ENCODE peak calls at places on chromosome 5, in six cellular contexts. D, B, R, S, I and K are unnamed samples.

GRCh38 chr5:158943057-158943456 is 156.7 kb downstream of the EBF1 start:
- DNase-seq in D (no peak), B (no peak), R (no peak), S (peak; percentile 18), I (no peak), K (no peak)

GRCh38 chr5:102875672-102876071 is 120.6 kb downstream of the PAM start:
- DNase-seq in D (no peak), B (no peak), R (no peak), S (peak; percentile 29), I (no peak), K (no peak)

GRCh38 chr5:180658774-180659564 is 9.6 kb upstream of the FLT4 start:
- DNase-seq in D (no peak), B (no peak), R (no peak), S (no peak), I (no peak), K (no peak)

GRCh38 chr5:82881571-82882200 is 195.5 kb downstream of the TMEM167A start:
- DNase-seq in D (peak; percentile 13), B (no peak), R (no peak), S (no peak), I (no peak), K (no peak)

GRCh38 chr5:5473224-5473623 is 50.7 kb downstream of the ICE1 start:
- DNase-seq in D (no peak), B (no peak), R (no peak), S (no peak), I (no peak), K (no peak)

GRCh38 chr5:3035452-3035851 is 284.0 kb upstream of the IRX2 start:
- DNase-seq in D (no peak), B (no peak), R (no peak), S (no peak), I (no peak), K (no peak)

GRCh38 chr5:40401965-40402364 is 277.8 kb upstream of the PTGER4 start:
- DNase-seq in D (no peak), B (no peak), R (no peak), S (no peak), I (no peak), K (no peak)

GRCh38 chr5:151023047-151023615 is 2.7 kb downstream of the GPX3 start:
- DNase-seq in D (no peak), B (no peak), R (no peak), S (no peak), I (peak; percentile 82), K (no peak)

GRCh38 chr5:178234753-178235599 is 2.4 kb upstream of the PHYKPL start:
- DNase-seq in D (no peak), B (peak; percentile 97), R (no peak), S (peak; percentile 43), I (peak; percentile 82), K (peak; percentile 61)

GRCh38 chr5:14178671-14179211 is 35.6 kb downstream of the TRIO start:
- DNase-seq in D (no peak), B (peak; percentile 56), R (no peak), S (no peak), I (no peak), K (no peak)

GRCh38 chr5:11656940-11657339 is 247.3 kb downstream of the CTNND2 start:
- DNase-seq in D (no peak), B (no peak), R (no peak), S (no peak), I (no peak), K (no peak)

GRCh38 chr5:959581-960531 is 48.7 kb upstream of the NKD2 start:
- DNase-seq in D (no peak), B (no peak), R (no peak), S (no peak), I (no peak), K (no peak)

GRCh38 chr5:57779383-57780223 is 297.0 kb upstream of the ACTBL2 start:
- DNase-seq in D (no peak), B (peak; percentile 49), R (no peak), S (peak; percentile 49), I (peak; percentile 48), K (no peak)

GRCh38 chr5:13946111-13946510 is 1.6 kb upstream of the DNAH5 start:
- DNase-seq in D (no peak), B (no peak), R (no peak), S (no peak), I (no peak), K (no peak)

GRCh38 chr5:53923969-53924876 is 363.8 kb downstream of the NDUFS4 start:
- DNase-seq in D (no peak), B (no peak), R (no peak), S (no peak), I (no peak), K (no peak)

GRCh38 chr5:67208403-67208802 is 11.8 kb upstream of the CD180 start:
- DNase-seq in D (no peak), B (no peak), R (no peak), S (no peak), I (no peak), K (no peak)

GRCh38 chr5:113053614-113054013 is 77.0 kb downstream of the DCP2 start:
- DNase-seq in D (no peak), B (no peak), R (no peak), S (no peak), I (peak; percentile 62), K (no peak)

GRCh38 chr5:62376064-62376463 is 27.6 kb downstream of the DIMT1 start:
- DNase-seq in D (no peak), B (no peak), R (no peak), S (no peak), I (peak; percentile 68), K (no peak)

GRCh38 chr5:148401604-148402003 is 17.8 kb downstream of the FBXO38 start:
- DNase-seq in D (no peak), B (no peak), R (no peak), S (no peak), I (no peak), K (no peak)

GRCh38 chr5:61999371-61999770 is 306.6 kb upstream of the KIF2A start:
- DNase-seq in D (no peak), B (no peak), R (no peak), S (no peak), I (no peak), K (no peak)

GRCh38 chr5:77812926-77813589 is 36.9 kb upstream of the TBCA start:
- DNase-seq in D (no peak), B (no peak), R (no peak), S (peak; percentile 90), I (no peak), K (no peak)

GRCh38 chr5:142024771-142025304 is 12.0 kb upstream of the GNPDA1 start:
- DNase-seq in D (peak; percentile 30), B (peak; percentile 84), R (peak; percentile 82), S (peak; percentile 72), I (peak; percentile 94), K (peak; percentile 70)
- TF ChIP-seq POLR2AphosphoS5 in D (peak; percentile 45), B (no peak), R (no peak), S (peak; percentile 37), I (peak; percentile 50), K (no peak)

DNA sequence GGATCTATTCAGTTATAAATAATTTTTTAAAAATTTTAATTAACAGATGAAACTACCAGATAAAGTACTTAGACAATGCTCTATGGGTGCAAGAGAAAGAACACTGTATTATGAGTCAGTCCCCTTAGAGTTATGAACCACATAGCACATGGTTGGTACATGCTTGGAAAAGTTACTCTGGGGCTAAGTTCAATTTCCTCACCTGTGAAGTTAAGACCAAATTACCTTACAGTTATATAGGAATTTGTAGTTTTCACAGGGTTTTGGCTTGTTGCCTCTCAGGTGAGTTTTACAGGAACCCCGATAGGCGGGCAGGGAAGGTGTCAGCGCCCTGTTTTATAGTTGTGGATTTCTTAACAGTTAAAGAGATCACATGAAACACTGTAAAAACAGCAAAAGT is 1.2 kb downstream of the PANK3 start:
- DNase-seq in D (no peak), B (no peak), R (no peak), S (no peak), I (peak; percentile 22), K (no peak)
- TF ChIP-seq POLR2A in D (no peak), B (no peak), R (no peak), S (no peak), I (no peak), K (no peak)

GRCh38 chr5:127574852-127575679 is 57.6 kb downstream of the PRRC1 start:
- DNase-seq in D (no peak), B (no peak), R (no peak), S (no peak), I (no peak), K (no peak)

GRCh38 chr5:127572930-127573329 is 55.5 kb downstream of the PRRC1 start:
- DNase-seq in D (no peak), B (no peak), R (no peak), S (no peak), I (peak; percentile 0), K (no peak)

GRCh38 chr5:127568166-127568565 is 50.7 kb downstream of the PRRC1 start:
- DNase-seq in D (no peak), B (no peak), R (no peak), S (no peak), I (no peak), K (no peak)

GRCh38 chr5:127571732-127572131 is 54.3 kb downstream of the PRRC1 start:
- DNase-seq in D (no peak), B (no peak), R (no peak), S (no peak), I (no peak), K (no peak)

DNA sequence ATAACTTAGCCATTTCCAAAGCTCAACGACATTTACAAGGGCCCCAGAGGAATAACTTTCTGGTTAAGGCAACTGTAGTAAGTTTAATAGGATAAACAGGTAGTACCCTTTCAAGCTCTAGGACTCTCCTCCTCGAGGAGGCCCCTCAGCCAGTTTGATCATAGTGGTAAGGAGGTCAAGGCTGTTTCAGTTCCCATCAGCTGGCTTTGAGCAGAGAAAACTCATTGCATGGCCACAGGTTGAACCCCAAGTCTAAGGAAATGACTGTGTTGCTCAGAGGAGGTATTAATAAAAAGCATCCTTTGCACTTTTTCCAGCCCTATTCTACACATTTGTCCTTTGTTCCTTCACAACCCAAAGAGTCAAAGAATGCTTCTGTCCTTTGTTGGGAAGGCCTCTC is 53.9 kb downstream of the PRRC1 start:
- DNase-seq in D (no peak), B (no peak), R (peak; percentile 48), S (no peak), I (no peak), K (peak; percentile 46)
- TF ChIP-seq TAF1 in D (no peak), B (no peak), R (no peak), S (no peak), I (no peak), K (no peak)

GRCh38 chr5:167573274-167574127 is 717.9 kb upstream of the WWC1 start:
- DNase-seq in D (no peak), B (peak; percentile 60), R (no peak), S (no peak), I (no peak), K (no peak)
- TF ChIP-seq POLR2AphosphoS5 in D (no peak), B (peak; percentile 37), R (no peak), S (no peak), I (no peak), K (no peak)